ENCODE peak calls at places on chromosome 14, in six cellular contexts. One of them, this sample, is unnamed.

GRCh38 chr14:104749958-104750529 is 2.9 kb upstream of the SIVA1 start:
- DNase-seq in stomach: no peak
- DNase-seq in breast epithelium: no peak
- DNase-seq in transverse colon: no peak
- DNase-seq in GM23338: no peak
- DNase-seq in Panc1: no peak
- DNase-seq in this sample: no peak

GRCh38 chr14:29227631-29228030 is 461.0 kb downstream of the FOXG1 start:
- DNase-seq in stomach: no peak
- DNase-seq in breast epithelium: no peak
- DNase-seq in transverse colon: no peak
- DNase-seq in GM23338: no peak
- DNase-seq in Panc1: no peak
- DNase-seq in this sample: no peak

GRCh38 chr14:52844262-52845060 is 53.1 kb upstream of the GNPNAT1 start:
- DNase-seq in stomach: no peak
- DNase-seq in breast epithelium: no peak
- DNase-seq in transverse colon: no peak
- DNase-seq in GM23338: peak; percentile 57
- DNase-seq in Panc1: no peak
- DNase-seq in this sample: peak; percentile 10

GRCh38 chr14:69312608-69313007 is 52.6 kb downstream of the GALNT16 start:
- DNase-seq in stomach: no peak
- DNase-seq in breast epithelium: peak; percentile 38
- DNase-seq in transverse colon: no peak
- DNase-seq in GM23338: no peak
- DNase-seq in Panc1: no peak
- DNase-seq in this sample: peak; percentile 23

GRCh38 chr14:46432516-46432915 is 219.1 kb downstream of the RPL10L start:
- DNase-seq in stomach: no peak
- DNase-seq in breast epithelium: no peak
- DNase-seq in transverse colon: no peak
- DNase-seq in GM23338: peak; percentile 55
- DNase-seq in Panc1: no peak
- DNase-seq in this sample: no peak

GRCh38 chr14:50025776-50026175 is 90.6 kb downstream of the VCPKMT start:
- DNase-seq in stomach: no peak
- DNase-seq in breast epithelium: no peak
- DNase-seq in transverse colon: no peak
- DNase-seq in GM23338: no peak
- DNase-seq in Panc1: no peak
- DNase-seq in this sample: no peak

GRCh38 chr14:28762949-28763313 is 3.7 kb upstream of the FOXG1 start:
- DNase-seq in stomach: no peak
- DNase-seq in breast epithelium: no peak
- DNase-seq in transverse colon: no peak
- DNase-seq in GM23338: no peak
- DNase-seq in Panc1: no peak
- DNase-seq in this sample: no peak

GRCh38 chr14:67622675-67623074 is 3.0 kb downstream of the ARG2 start:
- DNase-seq in stomach: no peak
- DNase-seq in breast epithelium: no peak
- DNase-seq in transverse colon: no peak
- DNase-seq in GM23338: peak; percentile 77
- DNase-seq in Panc1: no peak
- DNase-seq in this sample: peak; percentile 57

DNA sequence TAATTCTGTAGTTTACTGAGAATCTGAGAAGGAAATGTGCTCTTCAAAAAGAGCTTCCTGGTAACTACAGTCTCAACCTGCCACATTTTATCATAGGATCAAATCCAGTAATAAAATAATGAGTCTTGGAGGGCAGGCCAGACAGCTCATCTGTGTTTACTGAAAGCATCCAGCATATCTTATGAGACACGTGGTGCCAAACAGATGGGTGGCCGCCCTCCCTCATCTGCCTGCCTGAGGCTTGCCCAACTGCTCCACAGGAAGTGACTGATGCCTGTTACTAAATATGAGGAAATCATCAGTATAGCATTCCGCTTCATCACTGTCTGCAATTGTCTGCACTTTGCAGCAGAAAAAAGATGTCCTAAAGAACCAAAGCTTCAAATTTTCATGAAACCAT is 13.5 kb downstream of the DHRS7 start:
- DNase-seq in stomach: peak; percentile 59
- DNase-seq in breast epithelium: peak; percentile 54
- DNase-seq in transverse colon: peak; percentile 60
- DNase-seq in GM23338: no peak
- DNase-seq in Panc1: peak; percentile 75
- DNase-seq in this sample: peak; percentile 90
- TF ChIP-seq POLR2AphosphoS5 in stomach: peak; percentile 71
- TF ChIP-seq POLR2AphosphoS5 in breast epithelium: peak; percentile 50
- TF ChIP-seq POLR2AphosphoS5 in transverse colon: peak; percentile 32
- TF ChIP-seq POLR2AphosphoS5 in GM23338: no peak
- TF ChIP-seq POLR2AphosphoS5 in Panc1: no peak
- TF ChIP-seq POLR2AphosphoS5 in this sample: peak; percentile 92

GRCh38 chr14:54676822-54677708 is 110.1 kb downstream of the SAMD4A start:
- DNase-seq in stomach: no peak
- DNase-seq in breast epithelium: no peak
- DNase-seq in transverse colon: no peak
- DNase-seq in GM23338: peak; percentile 92
- DNase-seq in Panc1: peak; percentile 43
- DNase-seq in this sample: no peak
- H3K4me1 ChIP-seq in stomach: peaks cover 16% of the 10 kb centered on the region
- H3K4me1 ChIP-seq in breast epithelium: no peaks in the 10 kb centered on the region
- H3K4me1 ChIP-seq in transverse colon: peaks cover 14% of the 10 kb centered on the region
- H3K4me1 ChIP-seq in GM23338: peaks cover 46% of the 10 kb centered on the region
- H3K4me1 ChIP-seq in Panc1: peaks cover 20% of the 10 kb centered on the region
- H3K4me1 ChIP-seq in this sample: peaks cover 7% of the 10 kb centered on the region

DNA sequence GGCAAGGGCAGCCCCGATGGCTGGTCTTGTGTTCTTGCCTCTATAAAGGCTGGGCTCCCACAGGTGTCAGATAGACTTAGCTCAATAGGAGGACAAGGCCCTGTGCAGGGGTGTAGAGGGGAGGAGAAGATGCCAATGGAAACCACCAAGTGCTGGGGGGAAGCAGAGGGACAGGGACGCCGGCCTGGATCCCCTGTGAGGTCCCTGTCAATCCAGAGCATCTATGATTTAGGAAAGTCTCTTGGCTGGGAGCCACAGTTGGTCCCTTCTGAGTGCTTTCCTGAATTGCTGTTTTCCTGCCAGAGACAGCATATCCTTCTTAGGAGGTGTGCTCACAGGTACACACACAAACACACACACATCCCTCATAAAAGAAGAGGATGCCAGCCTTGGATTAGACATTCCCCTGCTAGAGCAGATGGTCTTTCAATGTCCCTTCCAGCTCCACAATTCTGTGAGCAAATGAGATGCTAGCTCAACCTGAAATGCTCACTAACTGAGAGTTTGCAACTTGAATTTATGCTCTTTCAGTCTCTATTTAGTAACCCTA is 62.7 kb downstream of the TTC7B start:
- DNase-seq in stomach: no peak
- DNase-seq in breast epithelium: no peak
- DNase-seq in transverse colon: no peak
- DNase-seq in GM23338: no peak
- DNase-seq in Panc1: no peak
- DNase-seq in this sample: peak; percentile 3
- TF ChIP-seq POLR2AphosphoS5 in stomach: no peak
- TF ChIP-seq POLR2AphosphoS5 in breast epithelium: no peak
- TF ChIP-seq POLR2AphosphoS5 in transverse colon: no peak
- TF ChIP-seq POLR2AphosphoS5 in GM23338: no peak
- TF ChIP-seq POLR2AphosphoS5 in Panc1: no peak
- TF ChIP-seq POLR2AphosphoS5 in this sample: no peak

DNA sequence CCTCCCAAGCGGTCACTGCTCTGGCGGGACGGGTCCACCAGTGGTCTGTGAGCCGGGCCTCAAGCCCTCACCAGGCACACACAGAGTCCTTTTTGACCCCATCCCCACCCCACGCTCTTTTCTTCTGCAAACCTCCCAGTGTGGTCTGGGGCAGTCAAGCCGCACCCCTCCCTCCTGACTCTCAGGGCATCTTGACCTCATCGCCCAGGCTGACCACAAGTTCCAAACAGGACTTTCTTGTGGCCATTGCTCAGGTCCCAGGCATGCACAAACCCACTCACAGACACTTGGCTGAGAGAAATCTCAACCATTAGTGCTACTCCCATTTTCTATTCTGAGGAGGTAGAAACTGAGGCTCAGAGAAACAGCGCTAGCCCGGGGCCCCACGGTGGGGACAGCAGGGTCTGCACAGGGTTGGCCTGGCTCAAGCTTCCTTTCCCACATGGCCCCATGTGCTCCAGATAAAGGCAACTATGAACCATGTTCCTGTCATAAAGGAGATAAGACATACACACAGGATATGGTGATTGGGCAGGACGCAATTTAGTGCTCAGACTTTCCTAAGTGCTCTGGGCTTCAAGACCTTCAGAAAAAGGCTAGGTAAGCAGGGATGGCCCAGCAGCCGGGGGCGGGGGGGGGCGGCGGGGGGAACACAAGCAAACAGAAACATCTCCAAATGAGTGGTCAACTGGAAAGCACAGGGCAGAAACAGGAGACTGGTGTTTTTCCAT is 69.6 kb downstream of the ITPK1 start:
- DNase-seq in stomach: no peak
- DNase-seq in breast epithelium: no peak
- DNase-seq in transverse colon: no peak
- DNase-seq in GM23338: no peak
- DNase-seq in Panc1: no peak
- DNase-seq in this sample: no peak
- H3K4me1 ChIP-seq in stomach: peaks cover 73% of the 10 kb centered on the region
- H3K4me1 ChIP-seq in breast epithelium: peaks cover 4% of the 10 kb centered on the region
- H3K4me1 ChIP-seq in transverse colon: peaks cover 93% of the 10 kb centered on the region
- H3K4me1 ChIP-seq in GM23338: peaks cover 68% of the 10 kb centered on the region
- H3K4me1 ChIP-seq in Panc1: peaks cover 3% of the 10 kb centered on the region
- H3K4me1 ChIP-seq in this sample: peaks cover 25% of the 10 kb centered on the region

GRCh38 chr14:22870811-22871199 is 735 bp upstream of the LRP10 start:
- DNase-seq in stomach: no peak
- DNase-seq in breast epithelium: no peak
- DNase-seq in transverse colon: no peak
- DNase-seq in GM23338: no peak
- DNase-seq in Panc1: no peak
- DNase-seq in this sample: no peak
- TF ChIP-seq POLR2AphosphoS5 in stomach: peak; percentile 51
- TF ChIP-seq POLR2AphosphoS5 in breast epithelium: no peak
- TF ChIP-seq POLR2AphosphoS5 in transverse colon: no peak
- TF ChIP-seq POLR2AphosphoS5 in GM23338: no peak
- TF ChIP-seq POLR2AphosphoS5 in Panc1: no peak
- TF ChIP-seq POLR2AphosphoS5 in this sample: no peak

DNA sequence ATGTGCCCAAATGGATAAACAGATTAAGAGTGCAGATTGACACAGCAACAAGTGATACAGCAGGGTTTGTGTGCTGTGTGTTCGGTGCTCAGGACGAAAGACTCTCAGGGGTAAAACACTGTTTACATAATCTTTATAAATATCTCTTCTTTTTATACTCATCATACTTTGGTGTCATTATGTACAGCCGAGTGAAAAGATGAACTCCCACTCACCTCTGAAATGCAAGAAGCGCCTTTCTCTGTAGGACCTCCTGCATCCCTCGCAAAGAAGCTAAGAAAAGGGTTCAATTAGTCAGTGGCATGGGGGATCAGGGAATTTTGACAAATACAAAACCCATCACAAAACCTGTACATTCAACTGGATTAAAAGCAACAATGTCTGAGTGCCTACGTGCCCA is 163.6 kb downstream of the TTC7B start:
- DNase-seq in stomach: no peak
- DNase-seq in breast epithelium: no peak
- DNase-seq in transverse colon: no peak
- DNase-seq in GM23338: no peak
- DNase-seq in Panc1: no peak
- DNase-seq in this sample: no peak
- H3K4me1 ChIP-seq in stomach: no peaks in the 10 kb centered on the region
- H3K4me1 ChIP-seq in breast epithelium: no peaks in the 10 kb centered on the region
- H3K4me1 ChIP-seq in transverse colon: no peaks in the 10 kb centered on the region
- H3K4me1 ChIP-seq in GM23338: peaks cover 14% of the 10 kb centered on the region
- H3K4me1 ChIP-seq in Panc1: no peaks in the 10 kb centered on the region
- H3K4me1 ChIP-seq in this sample: no peaks in the 10 kb centered on the region